ENCODE peak calls at places on chromosomes 12 and 14, in eight cellular contexts. One of them, this sample, is unnamed.

GRCh38 chr12:27180862-27181261 is 63.2 kb upstream of the STK38L start:
- DNase-seq in heart left ventricle: no peak
- DNase-seq in heart right ventricle: no peak
- DNase-seq in lower lobe of right lung: no peak
- DNase-seq in brain microvascular endothelial cell: no peak
- DNase-seq in HCT116: no peak
- DNase-seq in foreskin fibroblast: no peak
- DNase-seq in kidney epithelial cell: no peak
- DNase-seq in this sample: no peak

GRCh38 chr14:32711103-32711680 is 227.5 kb upstream of the NPAS3 start:
- DNase-seq in heart left ventricle: no peak
- DNase-seq in heart right ventricle: no peak
- DNase-seq in lower lobe of right lung: no peak
- DNase-seq in brain microvascular endothelial cell: peak
- DNase-seq in HCT116: peak
- DNase-seq in foreskin fibroblast: peak
- DNase-seq in kidney epithelial cell: no peak
- DNase-seq in this sample: peak

GRCh38 chr12:127041985-127042625 is 1224.9 kb upstream of the TMEM132C start:
- DNase-seq in heart left ventricle: no peak
- DNase-seq in heart right ventricle: no peak
- DNase-seq in lower lobe of right lung: no peak
- DNase-seq in brain microvascular endothelial cell: no peak
- DNase-seq in HCT116: no peak
- DNase-seq in foreskin fibroblast: no peak
- DNase-seq in kidney epithelial cell: no peak
- DNase-seq in this sample: peak

GRCh38 chr14:30193791-30194407 is 266.3 kb upstream of the PRKD1 start:
- DNase-seq in heart left ventricle: no peak
- DNase-seq in heart right ventricle: no peak
- DNase-seq in lower lobe of right lung: no peak
- DNase-seq in brain microvascular endothelial cell: peak
- DNase-seq in HCT116: no peak
- DNase-seq in foreskin fibroblast: peak
- DNase-seq in kidney epithelial cell: no peak
- DNase-seq in this sample: peak

GRCh38 chr12:94617101-94617500 is 33.3 kb downstream of the TMCC3 start:
- DNase-seq in heart left ventricle: no peak
- DNase-seq in heart right ventricle: no peak
- DNase-seq in lower lobe of right lung: no peak
- DNase-seq in brain microvascular endothelial cell: no peak
- DNase-seq in HCT116: no peak
- DNase-seq in foreskin fibroblast: no peak
- DNase-seq in kidney epithelial cell: no peak
- DNase-seq in this sample: no peak

GRCh38 chr12:124720687-124721500 is 142.8 kb downstream of the SCARB1 start:
- DNase-seq in heart left ventricle: no peak
- DNase-seq in heart right ventricle: peak
- DNase-seq in lower lobe of right lung: no peak
- DNase-seq in brain microvascular endothelial cell: no peak
- DNase-seq in HCT116: no peak
- DNase-seq in foreskin fibroblast: peak
- DNase-seq in kidney epithelial cell: peak
- DNase-seq in this sample: no peak

GRCh38 chr14:70029296-70030132 is 150.3 kb downstream of the SMOC1 start:
- DNase-seq in heart left ventricle: no peak
- DNase-seq in heart right ventricle: no peak
- DNase-seq in lower lobe of right lung: no peak
- DNase-seq in brain microvascular endothelial cell: no peak
- DNase-seq in HCT116: no peak
- DNase-seq in foreskin fibroblast: no peak
- DNase-seq in kidney epithelial cell: no peak
- DNase-seq in this sample: no peak

GRCh38 chr12:128408669-128409068 is 141.7 kb downstream of the TMEM132C start:
- DNase-seq in heart left ventricle: no peak
- DNase-seq in heart right ventricle: no peak
- DNase-seq in lower lobe of right lung: no peak
- DNase-seq in brain microvascular endothelial cell: no peak
- DNase-seq in HCT116: no peak
- DNase-seq in foreskin fibroblast: no peak
- DNase-seq in kidney epithelial cell: no peak
- DNase-seq in this sample: no peak

GRCh38 chr12:48982397-48983080 is 4.4 kb downstream of the WNT1 start:
- DNase-seq in heart left ventricle: no peak
- DNase-seq in heart right ventricle: no peak
- DNase-seq in lower lobe of right lung: no peak
- DNase-seq in brain microvascular endothelial cell: no peak
- DNase-seq in HCT116: no peak
- DNase-seq in foreskin fibroblast: no peak
- DNase-seq in kidney epithelial cell: no peak
- DNase-seq in this sample: no peak

GRCh38 chr12:48979602-48980388 is 1.7 kb downstream of the WNT1 start:
- DNase-seq in heart left ventricle: peak
- DNase-seq in heart right ventricle: no peak
- DNase-seq in lower lobe of right lung: no peak
- DNase-seq in brain microvascular endothelial cell: no peak
- DNase-seq in HCT116: no peak
- DNase-seq in foreskin fibroblast: peak
- DNase-seq in kidney epithelial cell: no peak
- DNase-seq in this sample: no peak

GRCh38 chr12:48980389-48980952 is 2.3 kb downstream of the WNT1 start:
- DNase-seq in heart left ventricle: no peak
- DNase-seq in heart right ventricle: no peak
- DNase-seq in lower lobe of right lung: peak
- DNase-seq in brain microvascular endothelial cell: no peak
- DNase-seq in HCT116: no peak
- DNase-seq in foreskin fibroblast: no peak
- DNase-seq in kidney epithelial cell: no peak
- DNase-seq in this sample: no peak

GRCh38 chr12:48981757-48982157 is 3.6 kb downstream of the WNT1 start:
- DNase-seq in heart left ventricle: no peak
- DNase-seq in heart right ventricle: no peak
- DNase-seq in lower lobe of right lung: no peak
- DNase-seq in brain microvascular endothelial cell: no peak
- DNase-seq in HCT116: no peak
- DNase-seq in foreskin fibroblast: no peak
- DNase-seq in kidney epithelial cell: no peak
- DNase-seq in this sample: no peak

DNA sequence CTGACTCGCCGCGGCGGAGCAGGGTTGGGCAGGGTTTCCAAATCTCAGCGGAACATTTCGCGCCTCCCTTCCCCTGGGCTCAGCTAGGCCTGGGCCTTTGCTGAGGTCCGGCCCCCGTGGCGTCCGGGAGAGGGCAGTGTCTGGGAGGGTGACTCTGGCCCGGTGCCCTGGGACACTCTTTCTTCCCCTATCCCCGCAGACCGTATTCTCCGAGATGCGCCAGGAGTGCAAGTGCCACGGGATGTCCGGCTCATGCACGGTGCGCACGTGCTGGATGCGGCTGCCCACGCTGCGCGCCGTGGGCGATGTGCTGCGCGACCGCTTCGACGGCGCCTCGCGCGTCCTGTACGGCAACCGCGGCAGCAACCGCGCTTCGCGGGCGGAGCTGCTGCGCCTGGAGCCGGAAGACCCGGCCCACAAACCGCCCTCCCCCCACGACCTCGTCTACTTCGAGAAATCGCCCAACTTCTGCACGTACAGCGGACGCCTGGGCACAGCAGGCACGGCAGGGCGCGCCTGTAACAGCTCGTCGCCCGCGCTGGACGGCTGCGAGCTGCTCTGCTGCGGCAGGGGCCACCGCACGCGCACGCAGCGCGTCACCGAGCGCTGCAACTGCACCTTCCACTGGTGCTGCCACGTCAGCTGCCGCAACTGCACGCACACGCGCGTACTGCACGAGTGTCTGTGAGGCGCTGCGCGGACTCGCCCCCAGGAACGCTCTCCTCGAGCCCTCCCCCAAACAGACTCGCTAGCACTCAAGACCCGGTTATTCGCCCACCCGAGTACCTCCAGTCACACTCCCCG is 3.0 kb downstream of the WNT1 start:
- DNase-seq in heart left ventricle: no peak
- DNase-seq in heart right ventricle: no peak
- DNase-seq in lower lobe of right lung: peak
- DNase-seq in brain microvascular endothelial cell: no peak
- DNase-seq in HCT116: no peak
- DNase-seq in foreskin fibroblast: peak
- DNase-seq in kidney epithelial cell: no peak
- DNase-seq in this sample: no peak
- TF ChIP-seq CTCF in heart left ventricle: peak
- TF ChIP-seq CTCF in heart right ventricle: no peak
- TF ChIP-seq CTCF in lower lobe of right lung: peak
- TF ChIP-seq CTCF in brain microvascular endothelial cell: peak
- TF ChIP-seq CTCF in HCT116: no peak
- TF ChIP-seq CTCF in foreskin fibroblast: no peak
- TF ChIP-seq CTCF in kidney epithelial cell: peak
- TF ChIP-seq CTCF in this sample: peak

GRCh38 chr12:12353807-12354206 is 3.1 kb upstream of the BORCS5 start:
- DNase-seq in heart left ventricle: no peak
- DNase-seq in heart right ventricle: no peak
- DNase-seq in lower lobe of right lung: no peak
- DNase-seq in brain microvascular endothelial cell: no peak
- DNase-seq in HCT116: no peak
- DNase-seq in foreskin fibroblast: no peak
- DNase-seq in kidney epithelial cell: no peak
- DNase-seq in this sample: no peak

GRCh38 chr12:12357697-12358476 is 1.0 kb downstream of the BORCS5 start:
- DNase-seq in heart left ventricle: no peak
- DNase-seq in heart right ventricle: no peak
- DNase-seq in lower lobe of right lung: no peak
- DNase-seq in brain microvascular endothelial cell: peak
- DNase-seq in HCT116: no peak
- DNase-seq in foreskin fibroblast: peak
- DNase-seq in kidney epithelial cell: no peak
- DNase-seq in this sample: no peak

GRCh38 chr12:12356467-12356885 is 402 bp upstream of the BORCS5 start:
- DNase-seq in heart left ventricle: no peak
- DNase-seq in heart right ventricle: no peak
- DNase-seq in lower lobe of right lung: no peak
- DNase-seq in brain microvascular endothelial cell: no peak
- DNase-seq in HCT116: no peak
- DNase-seq in foreskin fibroblast: no peak
- DNase-seq in kidney epithelial cell: no peak
- DNase-seq in this sample: no peak

GRCh38 chr12:12356886-12357696 is at the start of gene BORCS5:
- DNase-seq in heart left ventricle: peak
- DNase-seq in heart right ventricle: peak
- DNase-seq in lower lobe of right lung: peak
- DNase-seq in brain microvascular endothelial cell: peak
- DNase-seq in HCT116: peak
- DNase-seq in foreskin fibroblast: peak
- DNase-seq in kidney epithelial cell: peak
- DNase-seq in this sample: peak

GRCh38 chr12:12358528-12358927 is 1.6 kb downstream of the BORCS5 start:
- DNase-seq in heart left ventricle: no peak
- DNase-seq in heart right ventricle: no peak
- DNase-seq in lower lobe of right lung: no peak
- DNase-seq in brain microvascular endothelial cell: no peak
- DNase-seq in HCT116: no peak
- DNase-seq in foreskin fibroblast: no peak
- DNase-seq in kidney epithelial cell: no peak
- DNase-seq in this sample: no peak
- H3K4me3 ChIP-seq in heart left ventricle: no peak
- H3K4me3 ChIP-seq in heart right ventricle: no peak
- H3K4me3 ChIP-seq in lower lobe of right lung: peak
- H3K4me3 ChIP-seq in brain microvascular endothelial cell: no peak
- H3K4me3 ChIP-seq in HCT116: peak
- H3K4me3 ChIP-seq in foreskin fibroblast: peak
- H3K4me3 ChIP-seq in kidney epithelial cell: no peak
- H3K4me3 ChIP-seq in this sample: no peak

GRCh38 chr12:69240625-69240984 is 1.2 kb downstream of the CPSF6 start:
- DNase-seq in heart left ventricle: no peak
- DNase-seq in heart right ventricle: no peak
- DNase-seq in lower lobe of right lung: no peak
- DNase-seq in brain microvascular endothelial cell: no peak
- DNase-seq in HCT116: no peak
- DNase-seq in foreskin fibroblast: peak
- DNase-seq in kidney epithelial cell: no peak
- DNase-seq in this sample: peak

GRCh38 chr12:69238589-69239285 is 632 bp upstream of the CPSF6 start:
- DNase-seq in heart left ventricle: no peak
- DNase-seq in heart right ventricle: no peak
- DNase-seq in lower lobe of right lung: no peak
- DNase-seq in brain microvascular endothelial cell: no peak
- DNase-seq in HCT116: no peak
- DNase-seq in foreskin fibroblast: no peak
- DNase-seq in kidney epithelial cell: no peak
- DNase-seq in this sample: no peak

GRCh38 chr12:69241444-69242092 is 2.2 kb downstream of the CPSF6 start:
- DNase-seq in heart left ventricle: no peak
- DNase-seq in heart right ventricle: no peak
- DNase-seq in lower lobe of right lung: no peak
- DNase-seq in brain microvascular endothelial cell: no peak
- DNase-seq in HCT116: no peak
- DNase-seq in foreskin fibroblast: peak
- DNase-seq in kidney epithelial cell: no peak
- DNase-seq in this sample: peak

GRCh38 chr12:69239922-69240624 is 704 bp downstream of the CPSF6 start:
- DNase-seq in heart left ventricle: peak
- DNase-seq in heart right ventricle: peak
- DNase-seq in lower lobe of right lung: peak
- DNase-seq in brain microvascular endothelial cell: peak
- DNase-seq in HCT116: no peak
- DNase-seq in foreskin fibroblast: peak
- DNase-seq in kidney epithelial cell: no peak
- DNase-seq in this sample: peak

GRCh38 chr12:69239286-69239921 is at the start of gene CPSF6:
- DNase-seq in heart left ventricle: peak
- DNase-seq in heart right ventricle: peak
- DNase-seq in lower lobe of right lung: peak
- DNase-seq in brain microvascular endothelial cell: peak
- DNase-seq in HCT116: peak
- DNase-seq in foreskin fibroblast: peak
- DNase-seq in kidney epithelial cell: peak
- DNase-seq in this sample: peak
- TF ChIP-seq CTCF in heart left ventricle: peak
- TF ChIP-seq CTCF in heart right ventricle: no peak
- TF ChIP-seq CTCF in lower lobe of right lung: no peak
- TF ChIP-seq CTCF in brain microvascular endothelial cell: no peak
- TF ChIP-seq CTCF in HCT116: no peak
- TF ChIP-seq CTCF in foreskin fibroblast: no peak
- TF ChIP-seq CTCF in kidney epithelial cell: no peak
- TF ChIP-seq CTCF in this sample: no peak

DNA sequence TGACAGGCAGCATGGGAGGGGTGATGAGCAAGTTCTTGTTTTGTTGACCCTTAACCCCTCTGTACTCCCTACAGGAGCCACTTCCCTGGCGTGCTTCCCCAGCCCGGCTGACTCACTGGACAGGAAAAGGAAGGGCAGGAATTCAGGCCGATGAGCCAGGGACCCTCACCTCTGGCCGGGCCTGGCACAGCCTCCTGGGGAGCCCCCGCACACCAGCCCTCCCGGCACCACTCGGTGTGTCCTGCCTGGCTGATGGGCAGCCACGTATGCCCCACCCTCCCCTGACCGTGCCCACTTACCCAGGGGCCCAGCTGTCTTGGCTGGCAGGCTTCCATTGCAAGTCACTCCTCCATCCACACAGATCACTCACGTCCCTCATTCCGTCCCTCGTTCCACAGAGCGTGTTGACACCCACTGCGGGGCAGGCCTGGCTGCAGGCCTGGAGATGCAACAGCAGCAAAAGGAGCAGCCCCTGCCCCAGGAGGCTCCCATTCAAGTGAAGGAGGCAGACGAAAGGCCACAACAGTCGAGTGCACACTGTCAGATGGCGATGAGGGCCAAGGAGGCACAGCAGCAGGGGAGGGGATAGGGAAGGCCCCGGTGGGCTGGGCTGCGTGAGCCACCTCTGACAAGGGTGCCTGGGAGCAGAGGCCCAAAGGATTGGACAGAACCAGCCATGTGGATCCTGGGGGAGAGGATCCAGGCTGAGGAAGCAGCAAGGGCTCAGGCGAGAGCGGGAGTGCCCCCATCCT is 19.7 kb upstream of the CD9 start:
- DNase-seq in heart left ventricle: peak
- DNase-seq in heart right ventricle: peak
- DNase-seq in lower lobe of right lung: peak
- DNase-seq in brain microvascular endothelial cell: peak
- DNase-seq in HCT116: peak
- DNase-seq in foreskin fibroblast: peak
- DNase-seq in kidney epithelial cell: no peak
- DNase-seq in this sample: peak
- H3K4me3 ChIP-seq in heart left ventricle: no peak
- H3K4me3 ChIP-seq in heart right ventricle: no peak
- H3K4me3 ChIP-seq in lower lobe of right lung: no peak
- H3K4me3 ChIP-seq in brain microvascular endothelial cell: no peak
- H3K4me3 ChIP-seq in HCT116: no peak
- H3K4me3 ChIP-seq in foreskin fibroblast: no peak
- H3K4me3 ChIP-seq in kidney epithelial cell: no peak
- H3K4me3 ChIP-seq in this sample: no peak

This sample was measured in bronchial epithelial cell.